ENCODE peak calls at places on chromosome 6, in eight cellular contexts. One of them, this sample, is unnamed.
A peak's percentile ranks its signal among the peaks of the same experiment; 100 is the strongest.

GRCh38 chr6:3619201-3619600 is 132.3 kb downstream of the PXDC1 start:
- DNase-seq in naive thymus-derived CD8-positive, alpha-beta T cell: no peak
- DNase-seq in NK-92 treated with Interleukin-12 subunit alpha and Interleukin-12 subunit beta, amount 100 ng/mL, for 24 hours: no peak
- DNase-seq in H1: peak; percentile 35
- DNase-seq in iPS-NIHi11: no peak
- DNase-seq in SHP77: no peak
- DNase-seq in fibroblast of lung: no peak
- DNase-seq in HuH-7: no peak
- DNase-seq in this sample: no peak

GRCh38 chr6:118934461-118935330 is at the start of gene MCM9:
- DNase-seq in naive thymus-derived CD8-positive, alpha-beta T cell: peak; percentile 85
- DNase-seq in NK-92 treated with Interleukin-12 subunit alpha and Interleukin-12 subunit beta, amount 100 ng/mL, for 24 hours: peak; percentile 82
- DNase-seq in H1: peak; percentile 90
- DNase-seq in iPS-NIHi11: peak; percentile 95
- DNase-seq in SHP77: peak; percentile 92
- DNase-seq in fibroblast of lung: peak; percentile 85
- DNase-seq in HuH-7: peak; percentile 90
- DNase-seq in this sample: peak; percentile 70

GRCh38 chr6:11812439-11812838 is 33.8 kb upstream of the ADTRP start:
- DNase-seq in naive thymus-derived CD8-positive, alpha-beta T cell: no peak
- DNase-seq in NK-92 treated with Interleukin-12 subunit alpha and Interleukin-12 subunit beta, amount 100 ng/mL, for 24 hours: no peak
- DNase-seq in H1: no peak
- DNase-seq in iPS-NIHi11: no peak
- DNase-seq in SHP77: no peak
- DNase-seq in fibroblast of lung: no peak
- DNase-seq in HuH-7: no peak
- DNase-seq in this sample: no peak

GRCh38 chr6:128784266-128784665 is 98.7 kb upstream of the LAMA2 start:
- DNase-seq in naive thymus-derived CD8-positive, alpha-beta T cell: no peak
- DNase-seq in NK-92 treated with Interleukin-12 subunit alpha and Interleukin-12 subunit beta, amount 100 ng/mL, for 24 hours: no peak
- DNase-seq in H1: no peak
- DNase-seq in iPS-NIHi11: no peak
- DNase-seq in SHP77: no peak
- DNase-seq in fibroblast of lung: no peak
- DNase-seq in HuH-7: no peak
- DNase-seq in this sample: no peak

GRCh38 chr6:137928286-137928685 is 61.2 kb downstream of the TNFAIP3 start:
- DNase-seq in naive thymus-derived CD8-positive, alpha-beta T cell: peak; percentile 19
- DNase-seq in NK-92 treated with Interleukin-12 subunit alpha and Interleukin-12 subunit beta, amount 100 ng/mL, for 24 hours: no peak
- DNase-seq in H1: no peak
- DNase-seq in iPS-NIHi11: no peak
- DNase-seq in SHP77: no peak
- DNase-seq in fibroblast of lung: no peak
- DNase-seq in HuH-7: no peak
- DNase-seq in this sample: no peak

GRCh38 chr6:35044145-35044745 is 96.9 kb downstream of the TCP11 start:
- DNase-seq in naive thymus-derived CD8-positive, alpha-beta T cell: no peak
- DNase-seq in NK-92 treated with Interleukin-12 subunit alpha and Interleukin-12 subunit beta, amount 100 ng/mL, for 24 hours: no peak
- DNase-seq in H1: no peak
- DNase-seq in iPS-NIHi11: no peak
- DNase-seq in SHP77: no peak
- DNase-seq in fibroblast of lung: peak; percentile 36
- DNase-seq in HuH-7: no peak
- DNase-seq in this sample: no peak

GRCh38 chr6:151002562-151002961 is 137.1 kb downstream of the MTHFD1L start:
- DNase-seq in naive thymus-derived CD8-positive, alpha-beta T cell: no peak
- DNase-seq in NK-92 treated with Interleukin-12 subunit alpha and Interleukin-12 subunit beta, amount 100 ng/mL, for 24 hours: no peak
- DNase-seq in H1: no peak
- DNase-seq in iPS-NIHi11: no peak
- DNase-seq in SHP77: no peak
- DNase-seq in fibroblast of lung: no peak
- DNase-seq in HuH-7: no peak
- DNase-seq in this sample: no peak

GRCh38 chr6:137218473-137218916 is 690 bp downstream of the IFNGR1 start:
- DNase-seq in naive thymus-derived CD8-positive, alpha-beta T cell: peak; percentile 48
- DNase-seq in NK-92 treated with Interleukin-12 subunit alpha and Interleukin-12 subunit beta, amount 100 ng/mL, for 24 hours: no peak
- DNase-seq in H1: no peak
- DNase-seq in iPS-NIHi11: peak; percentile 21
- DNase-seq in SHP77: peak; percentile 27
- DNase-seq in fibroblast of lung: peak; percentile 68
- DNase-seq in HuH-7: peak; percentile 32
- DNase-seq in this sample: peak; percentile 57

GRCh38 chr6:119012521-119012920 is 65.9 kb downstream of the FAM184A start:
- DNase-seq in naive thymus-derived CD8-positive, alpha-beta T cell: no peak
- DNase-seq in NK-92 treated with Interleukin-12 subunit alpha and Interleukin-12 subunit beta, amount 100 ng/mL, for 24 hours: no peak
- DNase-seq in H1: no peak
- DNase-seq in iPS-NIHi11: no peak
- DNase-seq in SHP77: no peak
- DNase-seq in fibroblast of lung: peak; percentile 1
- DNase-seq in HuH-7: no peak
- DNase-seq in this sample: peak; percentile 1

GRCh38 chr6:104252276-104252675 is 607.4 kb downstream of the HACE1 start:
- DNase-seq in naive thymus-derived CD8-positive, alpha-beta T cell: no peak
- DNase-seq in NK-92 treated with Interleukin-12 subunit alpha and Interleukin-12 subunit beta, amount 100 ng/mL, for 24 hours: no peak
- DNase-seq in H1: no peak
- DNase-seq in iPS-NIHi11: no peak
- DNase-seq in SHP77: no peak
- DNase-seq in fibroblast of lung: no peak
- DNase-seq in HuH-7: no peak
- DNase-seq in this sample: no peak

GRCh38 chr6:71886184-71887005 is at the start of gene RIMS1:
- DNase-seq in naive thymus-derived CD8-positive, alpha-beta T cell: no peak
- DNase-seq in NK-92 treated with Interleukin-12 subunit alpha and Interleukin-12 subunit beta, amount 100 ng/mL, for 24 hours: no peak
- DNase-seq in H1: peak; percentile 82
- DNase-seq in iPS-NIHi11: peak; percentile 79
- DNase-seq in SHP77: peak; percentile 33
- DNase-seq in fibroblast of lung: peak; percentile 23
- DNase-seq in HuH-7: peak; percentile 55
- DNase-seq in this sample: peak; percentile 3

GRCh38 chr6:155645328-155645727 is 189.7 kb upstream of the NOX3 start:
- DNase-seq in naive thymus-derived CD8-positive, alpha-beta T cell: no peak
- DNase-seq in NK-92 treated with Interleukin-12 subunit alpha and Interleukin-12 subunit beta, amount 100 ng/mL, for 24 hours: no peak
- DNase-seq in H1: no peak
- DNase-seq in iPS-NIHi11: no peak
- DNase-seq in SHP77: no peak
- DNase-seq in fibroblast of lung: peak; percentile 17
- DNase-seq in HuH-7: no peak
- DNase-seq in this sample: no peak

GRCh38 chr6:169269180-169270076 is 15.8 kb upstream of the THBS2 start:
- DNase-seq in naive thymus-derived CD8-positive, alpha-beta T cell: no peak
- DNase-seq in NK-92 treated with Interleukin-12 subunit alpha and Interleukin-12 subunit beta, amount 100 ng/mL, for 24 hours: no peak
- DNase-seq in H1: no peak
- DNase-seq in iPS-NIHi11: no peak
- DNase-seq in SHP77: no peak
- DNase-seq in fibroblast of lung: peak; percentile 68
- DNase-seq in HuH-7: no peak
- DNase-seq in this sample: peak; percentile 58

GRCh38 chr6:47106721-47107197 is 64.6 kb upstream of the ADGRF1 start:
- DNase-seq in naive thymus-derived CD8-positive, alpha-beta T cell: no peak
- DNase-seq in NK-92 treated with Interleukin-12 subunit alpha and Interleukin-12 subunit beta, amount 100 ng/mL, for 24 hours: no peak
- DNase-seq in H1: no peak
- DNase-seq in iPS-NIHi11: peak; percentile 26
- DNase-seq in SHP77: no peak
- DNase-seq in fibroblast of lung: peak; percentile 38
- DNase-seq in HuH-7: no peak
- DNase-seq in this sample: no peak

GRCh38 chr6:90390379-90390778 is 93.7 kb upstream of the BACH2 start:
- DNase-seq in naive thymus-derived CD8-positive, alpha-beta T cell: no peak
- DNase-seq in NK-92 treated with Interleukin-12 subunit alpha and Interleukin-12 subunit beta, amount 100 ng/mL, for 24 hours: no peak
- DNase-seq in H1: no peak
- DNase-seq in iPS-NIHi11: no peak
- DNase-seq in SHP77: no peak
- DNase-seq in fibroblast of lung: no peak
- DNase-seq in HuH-7: no peak
- DNase-seq in this sample: no peak

This sample was measured in astrocyte.